ENCODE peak calls at places on chromosomes 4 and X, in four cellular contexts. C is upper lobe of right lung, F is GM23338, B is left lung. G is an unnamed sample. For H3K4me1, the result is how much of the 10 kb centered on the place peaks cover.

GRCh38 chr4:186128842-186129241 is 24.3 kb downstream of the FAM149A start:
- DNase-seq in C (no peak), F (no peak), B (no peak), G (no peak)

GRCh38 chr4:2733001-2733843 is 22.9 kb downstream of the TNIP2 start:
- DNase-seq in C (peak), F (no peak), B (peak), G (no peak)

GRCh38 chr4:107392951-107393350 is 327.1 kb downstream of the PAPSS1 start:
- DNase-seq in C (no peak), F (no peak), B (no peak), G (no peak)

GRCh38 chr4:4995103-4995761 is 24.0 kb downstream of the CYTL1 start:
- DNase-seq in C (peak), F (peak), B (peak), G (no peak)

GRCh38 chr4:182286035-182286434 is 42.8 kb downstream of the TENM3 start:
- DNase-seq in C (no peak), F (no peak), B (no peak), G (no peak)

GRCh38 chr4:141730805-141731204 is 94.4 kb downstream of the IL15 start:
- DNase-seq in C (no peak), F (no peak), B (no peak), G (no peak)

GRCh38 chr4:38046735-38047487 is 86.7 kb downstream of the PTTG2 start:
- DNase-seq in C (no peak), F (peak), B (no peak), G (no peak)

GRCh38 chr4:163107754-163108153 is 58.9 kb downstream of the NAF1 start:
- DNase-seq in C (no peak), F (peak), B (no peak), G (no peak)

GRCh38 chr4:95231713-95232112 is 317.1 kb downstream of the UNC5C start:
- DNase-seq in C (no peak), F (no peak), B (no peak), G (no peak)

GRCh38 chr4:15656038-15656470 is 897 bp upstream of the FBXL5 start:
- DNase-seq in C (no peak), F (peak), B (no peak), G (peak)

GRCh38 chr4:55367084-55367722 is 21.2 kb downstream of the SRD5A3 start:
- DNase-seq in C (no peak), F (peak), B (no peak), G (no peak)

GRCh38 chrX:24996096-24996709 is 19.6 kb downstream of the ARX start:
- DNase-seq in C (no peak), F (no peak), B (no peak), G (no peak)

GRCh38 chrX:102138064-102138463 is 4.2 kb downstream of the TCEAL6 start:
- DNase-seq in C (no peak), F (peak), B (no peak), G (no peak)

GRCh38 chrX:123629502-123629901 is 103.3 kb downstream of the THOC2 start:
- DNase-seq in C (no peak), F (no peak), B (no peak), G (no peak)

GRCh38 chr4:156575430-156576073 is 396.0 kb downstream of the PDGFC start:
- DNase-seq in C (peak), F (peak), B (no peak), G (no peak)

GRCh38 chr4:40196724-40197281 is at the start of gene RHOH:
- DNase-seq in C (no peak), F (peak), B (no peak), G (no peak)

GRCh38 chr4:40418430-40419230 is 83.5 kb downstream of the CHRNA9 start:
- DNase-seq in C (no peak), F (no peak), B (no peak), G (no peak)

GRCh38 chr4:1824746-1825145 is 31.2 kb downstream of the LETM1 start:
- DNase-seq in C (no peak), F (no peak), B (no peak), G (no peak)

GRCh38 chrX:44002569-44002968 is 29.4 kb upstream of the NDP start:
- DNase-seq in C (no peak), F (no peak), B (no peak), G (no peak)

GRCh38 chr4:167028976-167029375 is 205.3 kb downstream of the SPOCK3 start:
- DNase-seq in C (no peak), F (no peak), B (no peak), G (no peak)

GRCh38 chr4:79856196-79856595 is 216.8 kb downstream of the ANTXR2 start:
- DNase-seq in C (no peak), F (no peak), B (no peak), G (no peak)

GRCh38 chr4:109739547-109739946 is 9.7 kb upstream of the PLA2G12A start:
- DNase-seq in C (no peak), F (no peak), B (no peak), G (no peak)

GRCh38 chr4:2416564-2417195 is 1.8 kb downstream of the ZFYVE28 start:
- DNase-seq in C (peak), F (peak), B (peak), G (no peak)

GRCh38 chr4:101037249-101037648 is 310.1 kb downstream of the PPP3CA start:
- DNase-seq in C (no peak), F (no peak), B (no peak), G (no peak)

GRCh38 chr4:59535541-59535940 is 1664.6 kb upstream of the ADGRL3 start:
- DNase-seq in C (no peak), F (no peak), B (no peak), G (no peak)

GRCh38 chr4:159272341-159273125 is 169.7 kb downstream of the RAPGEF2 start:
- DNase-seq in C (no peak), F (no peak), B (no peak), G (no peak)

GRCh38 chr4:26503427-26503826 is 13.1 kb upstream of the CCKAR start:
- DNase-seq in C (no peak), F (no peak), B (no peak), G (no peak)

GRCh38 chr4:69760455-69760854 is at the start of gene SULT1B1:
- DNase-seq in C (no peak), F (no peak), B (peak), G (no peak)

GRCh38 chr4:166042510-166043055 is 169.5 kb downstream of the TLL1 start:
- DNase-seq in C (no peak), F (no peak), B (no peak), G (no peak)

GRCh38 chr4:85860066-85860465 is 385.1 kb downstream of the ARHGAP24 start:
- DNase-seq in C (no peak), F (no peak), B (no peak), G (no peak)

GRCh38 chrX:42094208-42094607 is 170.9 kb upstream of the CASK start:
- DNase-seq in C (no peak), F (no peak), B (no peak), G (no peak)

GRCh38 chr4:148397006-148397673 is 45.1 kb downstream of the NR3C2 start:
- DNase-seq in C (no peak), F (no peak), B (no peak), G (no peak)

GRCh38 chr4:123832173-123833026 is 435.8 kb downstream of the SPRY1 start:
- DNase-seq in C (no peak), F (no peak), B (no peak), G (no peak)

GRCh38 chrX:50470103-50471031 is at the start of gene DGKK:
- DNase-seq in C (peak), F (peak), B (peak), G (peak)

GRCh38 chr4:180152831-180153230 is 2090.4 kb upstream of the TENM3 start:
- DNase-seq in C (no peak), F (no peak), B (no peak), G (no peak)

GRCh38 chr4:180153587-180153986 is 2089.6 kb upstream of the TENM3 start:
- DNase-seq in C (no peak), F (no peak), B (no peak), G (no peak)

GRCh38 chr4:180148737-180149136 is 2094.5 kb upstream of the TENM3 start:
- DNase-seq in C (no peak), F (no peak), B (no peak), G (no peak)

GRCh38 chr4:180156684-180157083 is 2086.5 kb upstream of the TENM3 start:
- DNase-seq in C (no peak), F (no peak), B (no peak), G (no peak)

GRCh38 chr4:180150818-180151217 is 2092.4 kb upstream of the TENM3 start:
- DNase-seq in C (no peak), F (peak), B (no peak), G (no peak)
- TF ChIP-seq CTCF in C (peak), F (peak), B (no peak), G (no peak)

GRCh38 chr4:76449362-76449767 is 14.3 kb downstream of the SHROOM3 start:
- DNase-seq in C (no peak), F (no peak), B (no peak), G (no peak)

GRCh38 chr4:76449824-76450223 is 14.8 kb downstream of the SHROOM3 start:
- DNase-seq in C (no peak), F (peak), B (no peak), G (no peak)

GRCh38 chr4:76445911-76446310 is 10.9 kb downstream of the SHROOM3 start:
- DNase-seq in C (no peak), F (no peak), B (no peak), G (no peak)

GRCh38 chr4:76447326-76447954 is 12.4 kb downstream of the SHROOM3 start:
- DNase-seq in C (no peak), F (no peak), B (no peak), G (no peak)

GRCh38 chr4:76448211-76448610 is 13.2 kb downstream of the SHROOM3 start:
- DNase-seq in C (no peak), F (no peak), B (no peak), G (no peak)
- H3K4me1 ChIP-seq in C (under half), F (under half), B (under half), G (under half)

DNA sequence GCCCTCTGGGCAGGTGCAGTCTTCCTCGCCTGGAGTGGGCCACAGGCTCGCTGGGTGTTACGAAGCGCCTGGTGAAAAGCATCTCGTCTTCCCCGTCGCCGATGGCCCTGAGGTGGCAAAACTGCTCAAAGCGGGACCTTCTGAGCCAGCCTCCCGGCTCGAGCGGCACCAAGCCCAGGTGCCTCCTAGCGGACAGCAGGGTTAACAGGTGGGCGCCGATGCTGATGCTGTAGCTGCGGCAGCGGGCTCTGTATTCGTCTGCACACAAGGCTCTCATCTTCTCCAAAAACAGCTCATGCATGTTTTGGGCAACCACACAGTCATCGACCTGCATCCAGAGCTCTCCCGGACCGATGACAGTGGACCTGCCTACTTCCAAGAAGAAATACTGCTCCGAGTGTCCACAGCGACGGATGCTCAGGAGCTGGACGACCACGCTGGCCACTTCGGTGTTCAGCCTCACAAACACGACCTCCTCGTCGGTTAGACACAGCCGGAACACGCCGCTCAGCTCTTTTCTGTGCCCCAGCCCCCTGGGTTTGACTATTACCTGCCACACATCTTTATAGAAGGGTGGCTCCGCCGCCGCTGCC is 1.2 kb downstream of the IRS4 start:
- DNase-seq in C (peak), F (peak), B (peak), G (no peak)
- TF ChIP-seq CTCF in C (no peak), F (peak), B (no peak), G (no peak)

GRCh38 chrX:10118530-10118929 is 38.2 kb upstream of the CLCN4 start:
- DNase-seq in C (no peak), F (no peak), B (no peak), G (no peak)

GRCh38 chrX:10117864-10118377 is 38.9 kb upstream of the CLCN4 start:
- DNase-seq in C (no peak), F (no peak), B (no peak), G (no peak)

GRCh38 chrX:10117301-10117700 is 39.5 kb upstream of the CLCN4 start:
- DNase-seq in C (no peak), F (no peak), B (no peak), G (no peak)

GRCh38 chrX:10120828-10121227 is 35.9 kb upstream of the CLCN4 start:
- DNase-seq in C (no peak), F (no peak), B (no peak), G (no peak)

DNA sequence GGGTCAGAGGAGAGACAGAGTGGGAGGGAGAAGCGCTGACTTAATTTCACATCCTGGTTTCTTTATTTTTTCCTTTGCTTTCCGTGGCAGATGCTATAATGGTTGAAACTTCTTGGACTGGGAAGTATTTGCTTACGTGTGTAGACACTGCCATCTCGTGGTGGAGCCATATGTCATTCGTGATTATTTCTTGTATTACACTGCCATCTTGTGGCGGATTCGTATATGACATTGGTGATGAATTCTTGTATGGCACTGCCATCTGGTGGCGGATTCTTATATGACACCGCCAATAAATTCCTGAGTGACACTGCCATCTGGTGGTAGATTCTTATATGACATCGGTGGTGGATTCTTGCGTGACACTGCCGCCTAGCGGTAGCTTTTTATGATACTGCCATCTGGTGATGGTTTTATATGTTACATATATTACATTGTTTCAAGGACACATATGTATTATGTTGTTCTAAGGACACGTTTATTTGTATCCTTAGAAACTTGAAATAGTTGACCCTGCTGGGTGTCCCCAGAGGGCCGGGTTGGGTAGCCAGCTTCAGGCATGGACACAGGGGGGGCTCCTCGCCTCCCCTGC is 37.3 kb upstream of the CLCN4 start:
- DNase-seq in C (no peak), F (peak), B (no peak), G (no peak)
- H3K4me1 ChIP-seq in C (under half), F (under half), B (under half), G (under half)

GRCh38 chrX:40169193-40170086 is 71.7 kb upstream of the BCOR start:
- DNase-seq in C (peak), F (peak), B (peak), G (no peak)
- TF ChIP-seq CTCF in C (peak), F (peak), B (peak), G (no peak)

GRCh38 chr4:6913350-6913749 is 3.7 kb downstream of the TBC1D14 start:
- DNase-seq in C (no peak), F (no peak), B (no peak), G (no peak)
- H3K4me1 ChIP-seq in C (under half), F (under half), B (under half), G (under half)

DNA sequence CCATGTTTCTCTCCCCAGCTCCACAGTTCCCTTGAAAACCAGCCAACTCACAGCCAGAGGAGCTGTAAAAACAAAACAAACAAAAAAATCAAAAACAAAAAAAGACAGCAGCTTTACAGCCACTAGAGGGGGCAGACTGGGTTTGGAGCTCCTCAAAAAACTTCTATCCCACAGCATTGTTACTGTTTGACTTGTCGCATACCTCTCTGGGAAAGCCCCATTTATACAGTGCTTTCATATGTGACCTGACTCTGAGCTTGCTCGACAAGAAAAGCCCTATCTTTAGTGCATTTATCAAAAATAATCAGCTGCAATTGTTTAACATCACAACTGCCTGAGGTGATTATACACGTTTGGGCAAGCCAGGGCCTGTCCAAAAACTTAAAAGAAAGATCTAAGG is 21.6 kb downstream of the TSPAN6 start:
- DNase-seq in C (no peak), F (peak), B (no peak), G (no peak)
- TF ChIP-seq CTCF in C (peak), F (peak), B (peak), G (peak)

DNA sequence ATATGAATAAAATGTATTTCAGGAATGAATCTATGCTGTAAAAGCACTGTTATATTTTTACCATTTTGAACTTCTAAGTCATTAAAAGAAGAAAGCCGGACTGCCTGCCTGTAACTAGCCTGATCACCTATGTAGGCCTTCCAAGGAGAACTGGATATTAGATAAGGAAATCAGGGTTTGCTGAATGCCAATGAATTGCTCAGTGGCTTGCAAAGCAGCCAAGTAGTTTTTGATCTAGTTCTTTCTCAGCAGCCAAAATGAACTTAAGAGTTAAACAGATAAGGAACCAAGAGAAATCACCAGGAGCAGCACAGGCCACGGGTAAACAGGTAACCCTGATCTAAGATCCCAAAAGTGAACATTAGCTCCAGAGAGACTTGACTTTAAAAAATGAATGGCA is 3.3 kb downstream of the ANXA5 start:
- DNase-seq in C (no peak), F (no peak), B (no peak), G (no peak)
- H3K4me1 ChIP-seq in C (half or more), F (under half), B (under half), G (under half)

G was measured in ascending aorta.